ENCODE peak calls at places on chromosomes 2 and 18, in five cellular contexts. One of them, this sample, is unnamed.

GRCh38 chr2:100895402-100895801 is 75.5 kb downstream of the NPAS2 start:
- DNase-seq in neural progenitor cell: no peak
- DNase-seq in A549: no peak
- DNase-seq in RKO: no peak
- DNase-seq in NCI-H146: no peak
- DNase-seq in this sample: no peak

GRCh38 chr2:73852020-73852419 is 23.3 kb downstream of the STAMBP start:
- DNase-seq in neural progenitor cell: no peak
- DNase-seq in A549: peak
- DNase-seq in RKO: peak
- DNase-seq in NCI-H146: no peak
- DNase-seq in this sample: no peak

GRCh38 chr2:123659120-123659519 is 366.0 kb upstream of the CNTNAP5 start:
- DNase-seq in neural progenitor cell: peak
- DNase-seq in A549: no peak
- DNase-seq in RKO: no peak
- DNase-seq in NCI-H146: no peak
- DNase-seq in this sample: no peak

GRCh38 chr18:21559195-21559594 is 41.3 kb downstream of the ESCO1 start:
- DNase-seq in neural progenitor cell: no peak
- DNase-seq in A549: no peak
- DNase-seq in RKO: no peak
- DNase-seq in NCI-H146: no peak
- DNase-seq in this sample: no peak

GRCh38 chr2:45128580-45128997 is 119.3 kb upstream of the SIX2 start:
- DNase-seq in neural progenitor cell: no peak
- DNase-seq in A549: peak
- DNase-seq in RKO: peak
- DNase-seq in NCI-H146: no peak
- DNase-seq in this sample: peak

GRCh38 chr2:127404466-127405251 is 13.6 kb upstream of the PROC start:
- DNase-seq in neural progenitor cell: no peak
- DNase-seq in A549: no peak
- DNase-seq in RKO: no peak
- DNase-seq in NCI-H146: no peak
- DNase-seq in this sample: no peak

GRCh38 chr2:204046145-204046544 is 109.6 kb downstream of the ICOS start:
- DNase-seq in neural progenitor cell: no peak
- DNase-seq in A549: no peak
- DNase-seq in RKO: no peak
- DNase-seq in NCI-H146: no peak
- DNase-seq in this sample: no peak

GRCh38 chr2:207312006-207312356 is 146.2 kb upstream of the KLF7 start:
- DNase-seq in neural progenitor cell: no peak
- DNase-seq in A549: no peak
- DNase-seq in RKO: no peak
- DNase-seq in NCI-H146: no peak
- DNase-seq in this sample: no peak

GRCh38 chr2:23745726-23746105 is 181.2 kb downstream of the ATAD2B start:
- DNase-seq in neural progenitor cell: no peak
- DNase-seq in A549: peak
- DNase-seq in RKO: no peak
- DNase-seq in NCI-H146: no peak
- DNase-seq in this sample: no peak

GRCh38 chr2:45776160-45776955 is 124.9 kb downstream of the PRKCE start:
- DNase-seq in neural progenitor cell: no peak
- DNase-seq in A549: no peak
- DNase-seq in RKO: no peak
- DNase-seq in NCI-H146: no peak
- DNase-seq in this sample: no peak

GRCh38 chr2:241272298-241272721 is 43.2 kb downstream of the HDLBP start:
- DNase-seq in neural progenitor cell: peak
- DNase-seq in A549: peak
- DNase-seq in RKO: no peak
- DNase-seq in NCI-H146: peak
- DNase-seq in this sample: no peak

GRCh38 chr2:206198677-206199076 is 39.0 kb downstream of the EEF1B2 start:
- DNase-seq in neural progenitor cell: no peak
- DNase-seq in A549: no peak
- DNase-seq in RKO: no peak
- DNase-seq in NCI-H146: no peak
- DNase-seq in this sample: no peak

GRCh38 chr18:63206433-63207153 is 113.0 kb downstream of the BCL2 start:
- DNase-seq in neural progenitor cell: no peak
- DNase-seq in A549: no peak
- DNase-seq in RKO: no peak
- DNase-seq in NCI-H146: peak
- DNase-seq in this sample: no peak

GRCh38 chr2:42252464-42252863 is 83.3 kb downstream of the EML4 start:
- DNase-seq in neural progenitor cell: peak
- DNase-seq in A549: no peak
- DNase-seq in RKO: no peak
- DNase-seq in NCI-H146: no peak
- DNase-seq in this sample: peak

GRCh38 chr2:19569300-19569791 is 210.9 kb upstream of the OSR1 start:
- DNase-seq in neural progenitor cell: peak
- DNase-seq in A549: peak
- DNase-seq in RKO: no peak
- DNase-seq in NCI-H146: no peak
- DNase-seq in this sample: no peak

GRCh38 chr2:74735544-74735943 is 81.5 kb downstream of the SEMA4F start:
- DNase-seq in neural progenitor cell: peak
- DNase-seq in A549: no peak
- DNase-seq in RKO: no peak
- DNase-seq in NCI-H146: peak
- DNase-seq in this sample: no peak

GRCh38 chr2:197217561-197217960 is 93.0 kb downstream of the ANKRD44 start:
- DNase-seq in neural progenitor cell: no peak
- DNase-seq in A549: no peak
- DNase-seq in RKO: no peak
- DNase-seq in NCI-H146: no peak
- DNase-seq in this sample: no peak

GRCh38 chr2:222791946-222792649 is 68.7 kb upstream of the ACSL3 start:
- DNase-seq in neural progenitor cell: no peak
- DNase-seq in A549: no peak
- DNase-seq in RKO: no peak
- DNase-seq in NCI-H146: no peak
- DNase-seq in this sample: no peak

GRCh38 chr2:231920795-231921194 is 5.4 kb downstream of the NPPC start:
- DNase-seq in neural progenitor cell: no peak
- DNase-seq in A549: no peak
- DNase-seq in RKO: no peak
- DNase-seq in NCI-H146: no peak
- DNase-seq in this sample: no peak

GRCh38 chr18:47953471-47953931 is 23.0 kb upstream of the SMAD2 start:
- DNase-seq in neural progenitor cell: peak
- DNase-seq in A549: no peak
- DNase-seq in RKO: no peak
- DNase-seq in NCI-H146: peak
- DNase-seq in this sample: no peak

GRCh38 chr2:165357758-165358157 is 111.7 kb upstream of the CSRNP3 start:
- DNase-seq in neural progenitor cell: no peak
- DNase-seq in A549: peak
- DNase-seq in RKO: peak
- DNase-seq in NCI-H146: no peak
- DNase-seq in this sample: no peak

GRCh38 chr2:126769118-126769517 is 113.2 kb downstream of the GYPC start:
- DNase-seq in neural progenitor cell: no peak
- DNase-seq in A549: no peak
- DNase-seq in RKO: no peak
- DNase-seq in NCI-H146: no peak
- DNase-seq in this sample: peak

GRCh38 chr18:62776066-62776570 is 60.8 kb downstream of the PHLPP1 start:
- DNase-seq in neural progenitor cell: no peak
- DNase-seq in A549: no peak
- DNase-seq in RKO: no peak
- DNase-seq in NCI-H146: no peak
- DNase-seq in this sample: no peak